ENCODE peak calls at places on chromosomes 5 and 9, in eight cellular contexts. Q is fibroblast of pulmonary artery; I is H9; V is CD4-positive, alpha-beta T cell; E is GM13976; T is OCI-LY7; D is type B pancreatic cell; K is AG04449. Z is an unnamed sample.

GRCh38 chr5:160930361-160930760 is 78.3 kb upstream of the ATP10B start:
- DNase-seq in Q (no peak), I (peak), V (no peak), E (no peak), T (no peak), D (no peak), K (no peak), Z (no peak)

GRCh38 chr9:130417602-130418001 is 27.2 kb upstream of the ASS1 start:
- DNase-seq in Q (no peak), I (peak), V (no peak), E (no peak), T (peak), D (no peak), K (no peak), Z (no peak)

GRCh38 chr5:1644810-1645571 is 121.2 kb upstream of the LPCAT1 start:
- DNase-seq in Q (peak), I (peak), V (peak), E (peak), T (peak), D (peak), K (peak), Z (peak)

GRCh38 chr9:20570086-20570485 is 52.2 kb downstream of the MLLT3 start:
- DNase-seq in Q (no peak), I (no peak), V (no peak), E (no peak), T (no peak), D (no peak), K (no peak), Z (no peak)

GRCh38 chr5:50929174-50929573 is 262.7 kb downstream of the PARP8 start:
- DNase-seq in Q (no peak), I (no peak), V (no peak), E (no peak), T (no peak), D (no peak), K (no peak), Z (no peak)

GRCh38 chr9:36625006-36625600 is 52.4 kb downstream of the MELK start:
- DNase-seq in Q (peak), I (no peak), V (no peak), E (no peak), T (no peak), D (no peak), K (peak), Z (no peak)

GRCh38 chr9:35385042-35385441 is 104.9 kb upstream of the RUSC2 start:
- DNase-seq in Q (peak), I (no peak), V (no peak), E (no peak), T (no peak), D (no peak), K (peak), Z (no peak)

GRCh38 chr5:131264453-131265200 is 774 bp downstream of the CDC42SE2 start:
- DNase-seq in Q (peak), I (peak), V (no peak), E (no peak), T (peak), D (no peak), K (no peak), Z (peak)

GRCh38 chr5:61052870-61053269 is 107.9 kb downstream of the NDUFAF2 start:
- DNase-seq in Q (peak), I (no peak), V (no peak), E (no peak), T (no peak), D (no peak), K (peak), Z (no peak)

GRCh38 chr9:19201899-19202891 is 28.3 kb upstream of the DENND4C start:
- DNase-seq in Q (peak), I (peak), V (no peak), E (no peak), T (no peak), D (no peak), K (no peak), Z (no peak)

GRCh38 chr9:95429096-95429495 is 87.7 kb downstream of the PTCH1 start:
- DNase-seq in Q (no peak), I (no peak), V (no peak), E (no peak), T (no peak), D (no peak), K (peak), Z (no peak)

GRCh38 chr9:35516481-35516880 is 26.6 kb downstream of the RUSC2 start:
- DNase-seq in Q (peak), I (no peak), V (no peak), E (no peak), T (no peak), D (no peak), K (no peak), Z (no peak)

GRCh38 chr5:150036513-150036912 is 36.0 kb downstream of the HMGXB3 start:
- DNase-seq in Q (peak), I (no peak), V (no peak), E (no peak), T (no peak), D (no peak), K (peak), Z (no peak)

GRCh38 chr9:35172878-35173277 is 11.1 kb downstream of the UNC13B start:
- DNase-seq in Q (no peak), I (no peak), V (no peak), E (no peak), T (no peak), D (no peak), K (no peak), Z (no peak)

GRCh38 chr5:99176186-99176585 is 247.4 kb upstream of the CHD1 start:
- DNase-seq in Q (no peak), I (no peak), V (no peak), E (no peak), T (no peak), D (no peak), K (no peak), Z (no peak)

GRCh38 chr9:14156046-14156445 is 157.9 kb downstream of the NFIB start:
- DNase-seq in Q (no peak), I (no peak), V (no peak), E (no peak), T (peak), D (no peak), K (no peak), Z (no peak)

GRCh38 chr9:18756712-18757125 is 276.3 kb downstream of the SAXO1 start:
- DNase-seq in Q (no peak), I (no peak), V (no peak), E (no peak), T (no peak), D (no peak), K (no peak), Z (no peak)

GRCh38 chr5:145237843-145238242 is 597.3 kb downstream of the PRELID2 start:
- DNase-seq in Q (peak), I (peak), V (no peak), E (peak), T (peak), D (no peak), K (no peak), Z (peak)

GRCh38 chr5:150053231-150053626 is 33.1 kb downstream of the CSF1R start:
- DNase-seq in Q (peak), I (no peak), V (no peak), E (no peak), T (no peak), D (no peak), K (no peak), Z (no peak)

GRCh38 chr9:78612089-78612488 is 315.2 kb downstream of the PSAT1 start:
- DNase-seq in Q (no peak), I (no peak), V (no peak), E (no peak), T (no peak), D (no peak), K (peak), Z (no peak)

GRCh38 chr9:138066049-138066448 is 188.5 kb downstream of the CACNA1B start:
- DNase-seq in Q (no peak), I (peak), V (no peak), E (no peak), T (no peak), D (peak), K (no peak), Z (peak)

GRCh38 chr9:37262410-37262809 is 142.0 kb downstream of the ZCCHC7 start:
- DNase-seq in Q (peak), I (no peak), V (no peak), E (no peak), T (no peak), D (no peak), K (no peak), Z (peak)

GRCh38 chr5:60323596-60323995 is 376.4 kb downstream of the DEPDC1B start:
- DNase-seq in Q (no peak), I (peak), V (no peak), E (no peak), T (no peak), D (no peak), K (no peak), Z (no peak)

GRCh38 chr5:180786398-180787005 is 16.1 kb downstream of the MGAT1 start:
- DNase-seq in Q (no peak), I (no peak), V (no peak), E (no peak), T (no peak), D (no peak), K (no peak), Z (no peak)

GRCh38 chr5:149345892-149346222 is 558 bp downstream of the GRPEL2 start:
- DNase-seq in Q (peak), I (no peak), V (no peak), E (peak), T (peak), D (no peak), K (no peak), Z (no peak)

GRCh38 chr9:75088646-75089368 is 493 bp downstream of the OSTF1 start:
- DNase-seq in Q (peak), I (peak), V (no peak), E (peak), T (peak), D (no peak), K (no peak), Z (peak)

GRCh38 chr9:75087824-75088645 is at the start of the genes NMRK1 and OSTF1:
- DNase-seq in Q (peak), I (peak), V (peak), E (peak), T (peak), D (peak), K (peak), Z (peak)

GRCh38 chr9:75085640-75086039 is 2.3 kb downstream of the NMRK1 start:
- DNase-seq in Q (no peak), I (no peak), V (no peak), E (no peak), T (no peak), D (no peak), K (no peak), Z (no peak)

GRCh38 chr9:75086443-75087278 is 1.3 kb downstream of the NMRK1 start:
- DNase-seq in Q (no peak), I (no peak), V (no peak), E (no peak), T (no peak), D (no peak), K (no peak), Z (no peak)

DNA sequence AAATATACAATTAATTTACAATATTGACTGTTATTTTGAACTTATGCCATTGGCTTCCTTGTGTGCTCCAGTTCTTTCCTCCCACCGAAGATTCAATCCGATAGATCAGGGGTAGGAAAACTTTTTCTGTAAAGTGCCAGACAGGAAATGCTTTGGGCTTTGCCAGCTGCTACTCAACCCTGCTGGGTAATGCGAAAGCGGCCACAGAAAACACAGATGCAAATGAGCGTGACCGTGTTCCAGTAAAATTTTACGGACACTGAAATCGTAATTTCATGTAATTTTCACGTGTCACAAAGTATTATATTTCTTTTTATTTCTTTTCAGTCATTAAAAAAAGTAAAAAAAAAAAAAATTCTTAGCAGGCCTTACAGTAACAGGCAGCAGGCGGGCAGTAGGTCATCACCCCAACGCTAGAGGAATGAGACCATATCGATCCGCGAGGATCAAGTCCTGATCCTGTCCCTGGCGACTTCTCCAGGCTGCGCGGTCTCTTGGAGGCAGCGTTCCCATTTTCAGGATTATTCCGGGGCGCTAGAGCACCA is 604 bp downstream of the NMRK1 start:
- DNase-seq in Q (peak), I (no peak), V (no peak), E (peak), T (peak), D (no peak), K (no peak), Z (peak)
- TF ChIP-seq CTCF in Q (no peak), I (no peak), V (no peak), E (no peak), T (peak), D (peak), K (no peak), Z (no peak)

DNA sequence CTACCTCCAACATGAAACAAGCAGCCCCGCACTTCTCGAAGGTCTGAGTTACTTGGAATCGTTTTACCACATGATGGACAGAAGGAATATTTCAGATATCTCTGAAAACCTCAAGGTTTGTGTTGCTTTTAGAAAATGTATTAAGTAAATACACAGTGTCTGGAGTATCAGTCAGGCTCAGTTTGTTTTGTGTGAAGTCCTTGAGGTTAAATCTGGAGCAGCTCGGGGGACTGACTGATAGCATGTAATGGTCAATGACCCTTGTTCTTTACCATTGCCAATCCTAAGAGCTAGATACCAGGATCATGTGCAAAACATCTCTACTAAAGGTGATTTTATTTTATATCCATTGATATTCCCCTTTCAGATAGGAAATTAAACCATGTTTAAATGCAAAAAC is 26.9 kb upstream of the LNPEP start:
- DNase-seq in Q (no peak), I (no peak), V (no peak), E (no peak), T (no peak), D (no peak), K (no peak), Z (no peak)
- TF ChIP-seq CTCF in Q (no peak), I (no peak), V (no peak), E (no peak), T (no peak), D (no peak), K (no peak), Z (no peak)

DNA sequence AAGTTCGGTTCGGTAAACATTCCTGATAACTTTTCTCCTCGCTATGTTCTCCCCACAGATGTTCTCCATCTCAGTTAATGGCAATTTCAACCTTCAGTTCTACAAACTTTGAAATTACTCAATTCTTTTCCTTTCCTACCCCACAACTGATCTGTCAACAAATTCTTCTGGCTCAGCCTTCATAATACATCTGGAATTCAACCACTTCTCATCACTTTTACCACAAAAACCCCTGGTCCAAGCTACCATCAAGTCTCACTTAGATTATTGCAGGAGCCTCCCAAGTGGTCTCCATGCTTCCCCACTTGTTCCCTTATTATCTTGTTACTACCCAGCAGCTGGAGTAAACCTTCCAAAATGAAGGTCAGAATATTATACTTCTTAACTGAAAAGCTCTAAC is 110.1 kb downstream of the FBN2 start:
- DNase-seq in Q (peak), I (no peak), V (no peak), E (no peak), T (no peak), D (no peak), K (no peak), Z (no peak)
- TF ChIP-seq CTCF in Q (no peak), I (no peak), V (no peak), E (no peak), T (no peak), D (no peak), K (no peak), Z (no peak)

GRCh38 chr5:5968981-5969380 is 409.4 kb downstream of the MED10 start:
- DNase-seq in Q (no peak), I (no peak), V (no peak), E (no peak), T (no peak), D (no peak), K (no peak), Z (no peak)
- TF ChIP-seq CTCF in Q (no peak), I (no peak), V (no peak), E (no peak), T (no peak), D (no peak), K (no peak), Z (no peak)

GRCh38 chr5:124289122-124289521 is 457.3 kb downstream of the ZNF608 start:
- DNase-seq in Q (no peak), I (no peak), V (no peak), E (no peak), T (no peak), D (no peak), K (no peak), Z (no peak)

GRCh38 chr5:124287813-124288212 is 458.6 kb downstream of the ZNF608 start:
- DNase-seq in Q (no peak), I (no peak), V (no peak), E (no peak), T (no peak), D (no peak), K (no peak), Z (no peak)

GRCh38 chr5:124285733-124286132 is 460.7 kb downstream of the ZNF608 start:
- DNase-seq in Q (no peak), I (no peak), V (no peak), E (no peak), T (no peak), D (no peak), K (no peak), Z (no peak)

GRCh38 chr5:124285071-124285470 is 461.4 kb downstream of the ZNF608 start:
- DNase-seq in Q (no peak), I (no peak), V (no peak), E (no peak), T (no peak), D (no peak), K (no peak), Z (no peak)

DNA sequence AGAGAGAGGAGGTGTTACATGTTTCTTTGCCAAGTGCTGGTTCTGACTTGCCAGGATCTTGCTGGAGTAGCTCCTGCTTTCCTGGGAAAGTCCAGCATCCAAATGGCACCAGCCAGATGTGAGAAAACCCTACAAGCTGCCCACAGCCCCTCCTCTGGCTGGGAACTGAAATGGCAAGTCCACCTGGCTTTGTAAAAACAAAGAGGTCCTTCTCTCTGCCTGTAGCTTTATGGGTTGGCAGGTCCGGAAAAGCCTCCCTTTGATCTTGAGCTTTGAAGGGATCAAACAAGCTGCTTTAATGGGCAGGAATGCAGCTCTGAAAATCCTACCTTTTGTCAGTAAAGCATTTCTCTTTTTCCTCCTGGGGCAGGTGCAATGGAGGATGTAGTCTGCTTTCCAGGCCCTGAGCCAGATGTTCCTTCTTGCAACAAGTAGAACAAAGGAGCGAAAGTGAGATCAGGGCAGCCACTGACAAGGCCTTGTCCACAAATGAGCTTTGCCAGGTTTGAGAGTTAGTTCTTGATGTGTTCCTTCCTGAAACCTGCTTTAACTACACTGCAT is 456.7 kb downstream of the ZNF608 start:
- DNase-seq in Q (no peak), I (peak), V (no peak), E (no peak), T (peak), D (no peak), K (no peak), Z (no peak)
- TF ChIP-seq CTCF in Q (no peak), I (peak), V (no peak), E (no peak), T (peak), D (peak), K (no peak), Z (no peak)

GRCh38 chr9:90544488-90544887 is 98.1 kb downstream of the DIRAS2 start:
- DNase-seq in Q (no peak), I (no peak), V (no peak), E (no peak), T (no peak), D (no peak), K (no peak), Z (no peak)

GRCh38 chr9:90546200-90546599 is 96.4 kb downstream of the DIRAS2 start:
- DNase-seq in Q (peak), I (no peak), V (no peak), E (no peak), T (no peak), D (no peak), K (peak), Z (peak)

GRCh38 chr9:90552317-90552716 is 90.3 kb downstream of the DIRAS2 start:
- DNase-seq in Q (no peak), I (no peak), V (no peak), E (peak), T (no peak), D (no peak), K (no peak), Z (no peak)

DNA sequence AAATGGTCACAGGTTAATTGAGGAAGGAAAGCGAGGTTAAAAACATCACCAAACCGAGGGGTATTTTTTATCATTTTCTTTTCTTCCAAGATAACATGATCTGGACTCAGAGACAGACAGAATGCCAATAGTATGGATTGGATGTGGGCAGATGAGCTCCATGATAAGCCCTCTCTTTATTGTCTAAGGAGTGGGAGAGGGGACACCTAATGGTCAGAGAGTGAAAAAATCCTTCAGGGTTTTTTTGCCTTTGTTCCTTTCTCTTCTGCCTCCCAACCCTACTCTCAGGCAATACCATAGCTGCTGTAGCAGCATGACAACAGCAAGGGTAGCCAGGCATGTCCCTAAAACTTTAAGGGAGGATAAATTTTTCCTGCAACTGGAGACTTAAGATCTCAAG is 94.7 kb downstream of the DIRAS2 start:
- DNase-seq in Q (no peak), I (no peak), V (no peak), E (no peak), T (peak), D (no peak), K (no peak), Z (no peak)
- TF ChIP-seq CTCF in Q (no peak), I (peak), V (no peak), E (no peak), T (peak), D (no peak), K (peak), Z (no peak)

Z was measured in glutamatergic neuron.